ENCODE peak calls at places on chromosome 2, in seven cellular contexts. C, S, H, L, D, Y and V are unnamed samples.

GRCh38 chr2:64448069-64448468 is 5.9 kb upstream of the LGALSL start:
- DNase-seq in C (no peak), S (no peak), H (no peak), L (no peak), D (no peak), Y (no peak), V (no peak)

GRCh38 chr2:184481862-184482261 is 116.5 kb upstream of the ZNF804A start:
- DNase-seq in C (no peak), S (no peak), H (no peak), L (no peak), D (no peak), Y (no peak), V (no peak)

GRCh38 chr2:54672587-54673456 is 50.6 kb upstream of the EML6 start:
- DNase-seq in C (no peak), S (no peak), H (no peak), L (no peak), D (no peak), Y (peak), V (no peak)

GRCh38 chr2:104944495-104944894 is 90.6 kb downstream of the POU3F3 start:
- DNase-seq in C (no peak), S (peak), H (no peak), L (no peak), D (peak), Y (peak), V (no peak)

GRCh38 chr2:31255911-31256571 is 22.1 kb downstream of the EHD3 start:
- DNase-seq in C (no peak), S (no peak), H (no peak), L (no peak), D (no peak), Y (no peak), V (no peak)

GRCh38 chr2:54161660-54162059 is 46.2 kb downstream of the ACYP2 start:
- DNase-seq in C (no peak), S (peak), H (no peak), L (no peak), D (no peak), Y (peak), V (no peak)

GRCh38 chr2:240395896-240396622 is 39.4 kb upstream of the GPC1 start:
- DNase-seq in C (no peak), S (no peak), H (no peak), L (no peak), D (no peak), Y (no peak), V (no peak)

GRCh38 chr2:29841386-29842004 is 79.9 kb downstream of the ALK start:
- DNase-seq in C (no peak), S (peak), H (no peak), L (peak), D (no peak), Y (peak), V (no peak)

GRCh38 chr2:85806358-85807118 is 52.7 kb downstream of the ATOH8 start:
- DNase-seq in C (no peak), S (no peak), H (no peak), L (no peak), D (no peak), Y (peak), V (no peak)

GRCh38 chr2:128288781-128289180 is 29.9 kb downstream of the HS6ST1 start:
- DNase-seq in C (peak), S (no peak), H (no peak), L (no peak), D (no peak), Y (no peak), V (no peak)

GRCh38 chr2:203750669-203751068 is 44.2 kb downstream of the CD28 start:
- DNase-seq in C (no peak), S (no peak), H (no peak), L (no peak), D (no peak), Y (no peak), V (no peak)

GRCh38 chr2:107808986-107809385 is 17.7 kb upstream of the RGPD4 start:
- DNase-seq in C (peak), S (peak), H (no peak), L (no peak), D (peak), Y (no peak), V (no peak)

GRCh38 chr2:37771600-37772088 is 100.2 kb upstream of the CDC42EP3 start:
- DNase-seq in C (no peak), S (peak), H (no peak), L (no peak), D (no peak), Y (peak), V (no peak)

GRCh38 chr2:20501974-20502373 is 55.1 kb downstream of the RHOB start:
- DNase-seq in C (peak), S (peak), H (no peak), L (no peak), D (no peak), Y (peak), V (no peak)

GRCh38 chr2:109350526-109350925 is 221.5 kb downstream of the SH3RF3 start:
- DNase-seq in C (no peak), S (no peak), H (no peak), L (no peak), D (no peak), Y (peak), V (no peak)

GRCh38 chr2:170212625-170213280 is 34.8 kb downstream of the MYO3B start:
- DNase-seq in C (no peak), S (no peak), H (no peak), L (no peak), D (no peak), Y (no peak), V (no peak)

GRCh38 chr2:203732953-203733510 is 26.6 kb downstream of the CD28 start:
- DNase-seq in C (no peak), S (no peak), H (no peak), L (no peak), D (no peak), Y (no peak), V (no peak)